ENCODE peak calls at places on chromosomes 11 and 22, in six cellular contexts. Q is mucosa of descending colon, D is foreskin keratinocyte, Y is colonic mucosa, U is HepG2, W is SJSA1. C is an unnamed sample.

GRCh38 chr11:82756765-82757650 is 23.3 kb upstream of the FAM181B start:
- DNase-seq in Q (no peak), D (no peak), Y (no peak), U (no peak), W (no peak), C (no peak)

GRCh38 chr11:58192229-58192628 is 3.4 kb downstream of the OR9Q2 start:
- DNase-seq in Q (peak; percentile 62), D (no peak), Y (peak; percentile 68), U (no peak), W (no peak), C (no peak)

GRCh38 chr11:111245425-111245824 is at the start of gene POU2AF2:
- DNase-seq in Q (no peak), D (no peak), Y (no peak), U (no peak), W (no peak), C (no peak)

GRCh38 chr22:37911697-37912096 is 5.6 kb downstream of the MICALL1 start:
- DNase-seq in Q (no peak), D (no peak), Y (no peak), U (no peak), W (no peak), C (no peak)

GRCh38 chr22:31295831-31296230 is 3.5 kb upstream of the PIK3IP1 start:
- DNase-seq in Q (no peak), D (peak; percentile 70), Y (no peak), U (no peak), W (no peak), C (no peak)

GRCh38 chr22:19386248-19386647 is 45.3 kb downstream of the HIRA start:
- DNase-seq in Q (no peak), D (no peak), Y (no peak), U (no peak), W (no peak), C (no peak)

GRCh38 chr22:31577711-31578110 is 81.4 kb downstream of the SFI1 start:
- DNase-seq in Q (no peak), D (no peak), Y (no peak), U (no peak), W (no peak), C (no peak)

GRCh38 chr11:134041791-134042696 is 26.8 kb upstream of the JAM3 start:
- DNase-seq in Q (no peak), D (no peak), Y (no peak), U (no peak), W (no peak), C (no peak)

GRCh38 chr11:16933756-16934603 is 80.2 kb downstream of the PLEKHA7 start:
- DNase-seq in Q (no peak), D (peak; percentile 64), Y (no peak), U (no peak), W (no peak), C (no peak)

GRCh38 chr11:31795706-31796522 is 15.2 kb downstream of the PAX6 start:
- DNase-seq in Q (no peak), D (no peak), Y (no peak), U (no peak), W (no peak), C (peak; percentile 77)

GRCh38 chr11:16606784-16607674 is 131.4 kb upstream of the C11orf58 start:
- DNase-seq in Q (peak; percentile 56), D (peak; percentile 56), Y (no peak), U (no peak), W (peak; percentile 85), C (no peak)

GRCh38 chr22:46748948-46749681 is 11.1 kb upstream of the CERK start:
- DNase-seq in Q (peak; percentile 70), D (no peak), Y (no peak), U (no peak), W (no peak), C (no peak)

GRCh38 chr22:23361676-23362075 is 181.4 kb downstream of the BCR start:
- DNase-seq in Q (no peak), D (no peak), Y (no peak), U (no peak), W (no peak), C (no peak)

GRCh38 chr11:2441171-2441570 is 3.1 kb downstream of the TRPM5 start:
- DNase-seq in Q (peak; percentile 83), D (no peak), Y (peak; percentile 88), U (no peak), W (no peak), C (no peak)

GRCh38 chr22:42932857-42933782 is 76.0 kb upstream of the ARFGAP3 start:
- DNase-seq in Q (no peak), D (no peak), Y (no peak), U (no peak), W (no peak), C (no peak)

GRCh38 chr11:95338430-95338991 is 107.5 kb upstream of the SESN3 start:
- DNase-seq in Q (peak; percentile 53), D (peak; percentile 47), Y (peak; percentile 50), U (no peak), W (peak; percentile 28), C (no peak)

GRCh38 chr22:21816787-21817496 is 50.5 kb downstream of the MAPK1 start:
- DNase-seq in Q (no peak), D (peak; percentile 87), Y (peak; percentile 18), U (no peak), W (peak; percentile 62), C (no peak)

GRCh38 chr11:130999992-131000770 is 83.9 kb upstream of the SNX19 start:
- DNase-seq in Q (no peak), D (peak; percentile 92), Y (no peak), U (peak; percentile 75), W (peak; percentile 84), C (no peak)

GRCh38 chr11:83546371-83546770 is 260.2 kb upstream of the CCDC90B start:
- DNase-seq in Q (no peak), D (no peak), Y (no peak), U (no peak), W (no peak), C (no peak)

GRCh38 chr11:116895053-116895757 is 57.8 kb upstream of the APOA1 start:
- DNase-seq in Q (no peak), D (no peak), Y (no peak), U (no peak), W (no peak), C (no peak)

GRCh38 chr11:72009156-72009555 is 10.4 kb downstream of the IL18BP start:
- DNase-seq in Q (no peak), D (no peak), Y (no peak), U (no peak), W (no peak), C (no peak)

GRCh38 chr11:64760759-64761417 is 1.1 kb upstream of the PYGM start:
- DNase-seq in Q (no peak), D (no peak), Y (no peak), U (no peak), W (no peak), C (no peak)
- H3K4me1 ChIP-seq in Q (peaks cover 6% of the 10 kb centered on the region), D (peaks cover 21% of the 10 kb centered on the region), Y (peaks cover 7% of the 10 kb centered on the region), U (peaks cover 31% of the 10 kb centered on the region), W (peaks cover 49% of the 10 kb centered on the region), C (peaks cover 55% of the 10 kb centered on the region)

GRCh38 chr22:45548991-45549736 is 46.5 kb downstream of the FBLN1 start:
- DNase-seq in Q (no peak), D (peak; percentile 85), Y (peak; percentile 45), U (no peak), W (peak; percentile 99), C (no peak)
- H3K4me1 ChIP-seq in Q (peaks cover 5% of the 10 kb centered on the region), D (peaks cover 12% of the 10 kb centered on the region), Y (no peaks in the 10 kb centered on the region), U (peaks cover 30% of the 10 kb centered on the region), W (peaks cover 61% of the 10 kb centered on the region), C (peaks cover 63% of the 10 kb centered on the region)

DNA sequence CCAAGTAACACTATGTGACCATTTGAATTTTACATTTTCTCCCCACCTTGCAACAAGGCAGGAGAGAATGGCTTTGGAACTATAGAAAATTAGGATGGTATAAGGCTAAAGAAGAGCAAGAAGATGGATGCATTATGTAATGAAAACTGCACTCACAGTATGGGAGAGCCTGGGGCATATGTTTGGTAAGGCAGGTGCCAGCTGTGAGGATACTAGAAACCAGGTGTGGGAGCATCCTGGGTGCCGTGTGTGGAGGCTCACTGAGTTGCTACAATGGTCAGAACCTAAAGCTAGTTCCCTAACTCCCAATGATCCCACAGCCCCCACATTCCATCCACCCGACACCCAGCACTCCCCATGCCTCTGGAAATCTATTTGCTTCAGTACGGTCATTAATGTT is 42.9 kb downstream of the UBASH3B start:
- DNase-seq in Q (no peak), D (no peak), Y (no peak), U (no peak), W (no peak), C (no peak)
- H3K4me1 ChIP-seq in Q (no peaks in the 10 kb centered on the region), D (peaks cover 8% of the 10 kb centered on the region), Y (no peaks in the 10 kb centered on the region), U (peaks cover 7% of the 10 kb centered on the region), W (no peaks in the 10 kb centered on the region), C (no peaks in the 10 kb centered on the region)

GRCh38 chr11:12089473-12089872 is 20.9 kb upstream of the MICAL2 start:
- DNase-seq in Q (no peak), D (peak; percentile 85), Y (no peak), U (no peak), W (no peak), C (no peak)
- H3K4me1 ChIP-seq in Q (peaks cover 78% of the 10 kb centered on the region), D (peaks cover 54% of the 10 kb centered on the region), Y (peaks cover 6% of the 10 kb centered on the region), U (peaks cover 70% of the 10 kb centered on the region), W (peaks cover 57% of the 10 kb centered on the region), C (peaks cover 52% of the 10 kb centered on the region)

DNA sequence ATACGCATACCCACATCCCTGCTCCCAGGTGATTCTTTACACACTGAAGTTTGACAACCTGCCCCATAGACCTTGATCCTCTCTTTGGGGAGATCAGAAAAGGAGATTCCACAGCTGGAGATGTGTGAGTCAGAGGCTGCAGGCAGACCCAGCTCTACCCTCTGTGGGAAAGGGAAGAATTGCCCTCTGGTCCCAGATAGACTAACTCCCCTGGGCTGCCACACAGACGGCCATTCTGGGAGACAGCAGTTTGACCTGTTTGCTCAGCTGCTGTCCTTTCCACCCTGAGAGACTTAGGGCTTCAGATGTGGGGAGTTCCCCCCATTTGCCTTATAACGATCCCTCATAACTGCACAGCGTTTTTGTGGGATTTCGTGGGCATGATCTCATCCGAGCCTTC is 14.0 kb downstream of the FAM83F start:
- DNase-seq in Q (no peak), D (peak; percentile 65), Y (no peak), U (no peak), W (no peak), C (no peak)
- H3K4me1 ChIP-seq in Q (peaks cover 8% of the 10 kb centered on the region), D (peaks cover 37% of the 10 kb centered on the region), Y (no peaks in the 10 kb centered on the region), U (no peaks in the 10 kb centered on the region), W (no peaks in the 10 kb centered on the region), C (peaks cover 30% of the 10 kb centered on the region)

DNA sequence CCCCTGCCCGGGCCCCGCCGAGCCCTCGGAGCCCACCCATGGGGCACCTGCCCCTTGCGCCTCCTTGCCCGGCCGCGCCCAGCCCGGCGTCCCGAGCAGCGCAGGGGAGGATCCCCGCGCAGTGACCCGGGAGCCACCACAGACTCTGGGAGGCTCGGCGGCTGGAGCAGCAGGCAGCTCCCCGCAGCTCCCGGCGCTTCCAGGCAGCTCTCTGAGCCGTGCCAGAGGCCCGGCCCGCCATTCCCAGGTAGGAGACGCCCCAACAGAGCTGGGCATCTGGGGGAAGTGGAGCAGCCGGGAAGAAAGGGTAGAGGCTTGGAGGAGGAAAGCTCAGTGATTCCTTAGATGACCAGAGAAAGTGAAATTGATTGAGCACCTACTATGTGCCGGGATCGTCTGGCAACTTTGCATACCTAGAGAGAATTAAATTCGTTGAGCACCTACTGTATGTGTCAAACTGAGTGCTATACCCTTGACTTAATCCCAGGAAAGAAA is 670 bp downstream of the RASD2 start:
- DNase-seq in Q (no peak), D (no peak), Y (no peak), U (no peak), W (no peak), C (no peak)
- H3K4me1 ChIP-seq in Q (peaks cover 5% of the 10 kb centered on the region), D (peaks cover 5% of the 10 kb centered on the region), Y (no peaks in the 10 kb centered on the region), U (peaks cover 19% of the 10 kb centered on the region), W (peaks cover 17% of the 10 kb centered on the region), C (peaks cover 20% of the 10 kb centered on the region)

GRCh38 chr11:93741094-93741881 is at the start of the genes C11orf54 and TAF1D:
- DNase-seq in Q (peak; percentile 98), D (peak; percentile 93), Y (peak; percentile 99), U (peak; percentile 96), W (peak; percentile 91), C (no peak)
- H3K4me1 ChIP-seq in Q (peaks cover 34% of the 10 kb centered on the region), D (peaks cover 21% of the 10 kb centered on the region), Y (peaks cover 21% of the 10 kb centered on the region), U (peaks cover 57% of the 10 kb centered on the region), W (peaks cover 16% of the 10 kb centered on the region), C (peaks cover 43% of the 10 kb centered on the region)